ENCODE peak calls at places on chromosomes 12 and 14, in nine cellular contexts. One of them, this sample, is unnamed.

GRCh38 chr12:96063046-96063445 is 27.7 kb upstream of the LTA4H start:
- DNase-seq in keratinocyte: no peak
- DNase-seq in naive thymus-derived CD8-positive, alpha-beta T cell: no peak
- DNase-seq in A172: no peak
- DNase-seq in effector CD4-positive, alpha-beta T cell: no peak
- DNase-seq in stimulated activated CD8-positive, alpha-beta memory T cell treated with anti-CD3 and anti-CD28 coated beads, Interleukin-2, amount 100 ng/mL, for 1 hour: no peak
- DNase-seq in activated B cell treated with CpG ODN at 0.5 μM for 24 hours: no peak
- DNase-seq in fibroblast of mammary gland: peak; percentile 57
- DNase-seq in iPS-NIHi11: no peak
- DNase-seq in this sample: no peak

GRCh38 chr14:66284346-66284745 is 201.8 kb upstream of the CCDC196 start:
- DNase-seq in stimulated activated CD8-positive, alpha-beta memory T cell treated with anti-CD3 and anti-CD28 coated beads, Interleukin-2, amount 100 ng/mL, for 1 hour: no peak
- DNase-seq in iPS-NIHi11: no peak
- DNase-seq in A172: peak; percentile 15
- DNase-seq in naive thymus-derived CD8-positive, alpha-beta T cell: no peak
- DNase-seq in effector CD4-positive, alpha-beta T cell: no peak
- DNase-seq in keratinocyte: no peak
- DNase-seq in activated B cell treated with CpG ODN at 0.5 μM for 24 hours: no peak
- DNase-seq in fibroblast of mammary gland: peak; percentile 19
- DNase-seq in this sample: peak; percentile 11

GRCh38 chr14:50064993-50065392 is 51.4 kb downstream of the VCPKMT start:
- DNase-seq in keratinocyte: no peak
- DNase-seq in A172: no peak
- DNase-seq in activated B cell treated with CpG ODN at 0.5 μM for 24 hours: no peak
- DNase-seq in naive thymus-derived CD8-positive, alpha-beta T cell: peak; percentile 57
- DNase-seq in effector CD4-positive, alpha-beta T cell: peak; percentile 46
- DNase-seq in iPS-NIHi11: no peak
- DNase-seq in fibroblast of mammary gland: peak; percentile 78
- DNase-seq in stimulated activated CD8-positive, alpha-beta memory T cell treated with anti-CD3 and anti-CD28 coated beads, Interleukin-2, amount 100 ng/mL, for 1 hour: no peak
- DNase-seq in this sample: peak; percentile 74

GRCh38 chr12:129607293-129607692 is 296.5 kb downstream of the TMEM132D start:
- DNase-seq in activated B cell treated with CpG ODN at 0.5 μM for 24 hours: no peak
- DNase-seq in naive thymus-derived CD8-positive, alpha-beta T cell: no peak
- DNase-seq in effector CD4-positive, alpha-beta T cell: no peak
- DNase-seq in keratinocyte: no peak
- DNase-seq in fibroblast of mammary gland: no peak
- DNase-seq in iPS-NIHi11: peak; percentile 16
- DNase-seq in A172: peak; percentile 1
- DNase-seq in stimulated activated CD8-positive, alpha-beta memory T cell treated with anti-CD3 and anti-CD28 coated beads, Interleukin-2, amount 100 ng/mL, for 1 hour: no peak
- DNase-seq in this sample: peak; percentile 93

GRCh38 chr14:68245146-68246073 is 425.8 kb downstream of the RAD51B start:
- DNase-seq in A172: peak; percentile 60
- DNase-seq in effector CD4-positive, alpha-beta T cell: no peak
- DNase-seq in fibroblast of mammary gland: peak; percentile 61
- DNase-seq in iPS-NIHi11: no peak
- DNase-seq in activated B cell treated with CpG ODN at 0.5 μM for 24 hours: no peak
- DNase-seq in keratinocyte: peak; percentile 41
- DNase-seq in stimulated activated CD8-positive, alpha-beta memory T cell treated with anti-CD3 and anti-CD28 coated beads, Interleukin-2, amount 100 ng/mL, for 1 hour: no peak
- DNase-seq in naive thymus-derived CD8-positive, alpha-beta T cell: no peak
- DNase-seq in this sample: peak; percentile 81

GRCh38 chr12:78494911-78495310 is 369.7 kb upstream of the SYT1 start:
- DNase-seq in activated B cell treated with CpG ODN at 0.5 μM for 24 hours: no peak
- DNase-seq in naive thymus-derived CD8-positive, alpha-beta T cell: no peak
- DNase-seq in effector CD4-positive, alpha-beta T cell: no peak
- DNase-seq in keratinocyte: no peak
- DNase-seq in A172: no peak
- DNase-seq in fibroblast of mammary gland: peak; percentile 3
- DNase-seq in stimulated activated CD8-positive, alpha-beta memory T cell treated with anti-CD3 and anti-CD28 coated beads, Interleukin-2, amount 100 ng/mL, for 1 hour: no peak
- DNase-seq in iPS-NIHi11: no peak
- DNase-seq in this sample: no peak

GRCh38 chr12:31612819-31613218 is 21.9 kb upstream of the DENND5B start:
- DNase-seq in A172: no peak
- DNase-seq in iPS-NIHi11: no peak
- DNase-seq in fibroblast of mammary gland: no peak
- DNase-seq in activated B cell treated with CpG ODN at 0.5 μM for 24 hours: no peak
- DNase-seq in naive thymus-derived CD8-positive, alpha-beta T cell: no peak
- DNase-seq in stimulated activated CD8-positive, alpha-beta memory T cell treated with anti-CD3 and anti-CD28 coated beads, Interleukin-2, amount 100 ng/mL, for 1 hour: no peak
- DNase-seq in keratinocyte: no peak
- DNase-seq in effector CD4-positive, alpha-beta T cell: no peak
- DNase-seq in this sample: no peak

GRCh38 chr12:2177751-2178150 is 125.0 kb downstream of the CACNA1C start:
- DNase-seq in naive thymus-derived CD8-positive, alpha-beta T cell: no peak
- DNase-seq in fibroblast of mammary gland: peak; percentile 64
- DNase-seq in stimulated activated CD8-positive, alpha-beta memory T cell treated with anti-CD3 and anti-CD28 coated beads, Interleukin-2, amount 100 ng/mL, for 1 hour: no peak
- DNase-seq in keratinocyte: no peak
- DNase-seq in activated B cell treated with CpG ODN at 0.5 μM for 24 hours: no peak
- DNase-seq in iPS-NIHi11: no peak
- DNase-seq in A172: no peak
- DNase-seq in effector CD4-positive, alpha-beta T cell: no peak
- DNase-seq in this sample: no peak

GRCh38 chr12:115204957-115205754 is 521.2 kb upstream of the TBX3 start:
- DNase-seq in naive thymus-derived CD8-positive, alpha-beta T cell: no peak
- DNase-seq in stimulated activated CD8-positive, alpha-beta memory T cell treated with anti-CD3 and anti-CD28 coated beads, Interleukin-2, amount 100 ng/mL, for 1 hour: no peak
- DNase-seq in keratinocyte: no peak
- DNase-seq in fibroblast of mammary gland: peak; percentile 92
- DNase-seq in iPS-NIHi11: no peak
- DNase-seq in effector CD4-positive, alpha-beta T cell: no peak
- DNase-seq in activated B cell treated with CpG ODN at 0.5 μM for 24 hours: no peak
- DNase-seq in A172: peak; percentile 83
- DNase-seq in this sample: peak; percentile 57

GRCh38 chr12:105975351-105975750 is 163.4 kb downstream of the NUAK1 start:
- DNase-seq in fibroblast of mammary gland: no peak
- DNase-seq in effector CD4-positive, alpha-beta T cell: no peak
- DNase-seq in keratinocyte: no peak
- DNase-seq in A172: no peak
- DNase-seq in stimulated activated CD8-positive, alpha-beta memory T cell treated with anti-CD3 and anti-CD28 coated beads, Interleukin-2, amount 100 ng/mL, for 1 hour: no peak
- DNase-seq in iPS-NIHi11: no peak
- DNase-seq in activated B cell treated with CpG ODN at 0.5 μM for 24 hours: no peak
- DNase-seq in naive thymus-derived CD8-positive, alpha-beta T cell: no peak
- DNase-seq in this sample: no peak

GRCh38 chr14:105168979-105169507 is 467 bp upstream of the JAG2 start:
- DNase-seq in iPS-NIHi11: peak; percentile 85
- DNase-seq in activated B cell treated with CpG ODN at 0.5 μM for 24 hours: no peak
- DNase-seq in effector CD4-positive, alpha-beta T cell: peak; percentile 28
- DNase-seq in naive thymus-derived CD8-positive, alpha-beta T cell: no peak
- DNase-seq in keratinocyte: no peak
- DNase-seq in fibroblast of mammary gland: no peak
- DNase-seq in A172: no peak
- DNase-seq in stimulated activated CD8-positive, alpha-beta memory T cell treated with anti-CD3 and anti-CD28 coated beads, Interleukin-2, amount 100 ng/mL, for 1 hour: no peak
- DNase-seq in this sample: peak; percentile 71

This sample was measured in Daoy.